ENCODE peak calls at places on chromosomes 16 and 17, in five cellular contexts. One of them, this sample, is unnamed.

GRCh38 chr16:24766057-24766456 is 36.6 kb downstream of the TNRC6A start:
- DNase-seq in H1: no peak
- DNase-seq in GM12878: no peak
- DNase-seq in HepG2: no peak
- DNase-seq in K562: no peak
- DNase-seq in this sample: no peak

GRCh38 chr17:82795615-82796014 is 43.8 kb downstream of the TBCD start:
- DNase-seq in H1: no peak
- DNase-seq in GM12878: no peak
- DNase-seq in HepG2: no peak
- DNase-seq in K562: no peak
- DNase-seq in this sample: no peak

GRCh38 chr16:10537946-10538345 is 42.5 kb downstream of the EMP2 start:
- DNase-seq in H1: no peak
- DNase-seq in GM12878: no peak
- DNase-seq in HepG2: no peak
- DNase-seq in K562: no peak
- DNase-seq in this sample: no peak

GRCh38 chr16:68408967-68409366 is 39.3 kb downstream of the SMPD3 start:
- DNase-seq in H1: peak; percentile 36
- DNase-seq in GM12878: no peak
- DNase-seq in HepG2: no peak
- DNase-seq in K562: no peak
- DNase-seq in this sample: no peak

GRCh38 chr17:19447085-19447583 is 36.1 kb downstream of the RNF112 start:
- DNase-seq in H1: no peak
- DNase-seq in GM12878: peak; percentile 20
- DNase-seq in HepG2: peak; percentile 66
- DNase-seq in K562: peak; percentile 66
- DNase-seq in this sample: peak; percentile 80

GRCh38 chr17:312476-313148 is 40.0 kb downstream of the RPH3AL start:
- DNase-seq in H1: no peak
- DNase-seq in GM12878: no peak
- DNase-seq in HepG2: no peak
- DNase-seq in K562: no peak
- DNase-seq in this sample: no peak

GRCh38 chr17:30894236-30894635 is 11.8 kb downstream of the TEFM start:
- DNase-seq in H1: no peak
- DNase-seq in GM12878: no peak
- DNase-seq in HepG2: no peak
- DNase-seq in K562: no peak
- DNase-seq in this sample: no peak

GRCh38 chr17:850828-851759 is 68.9 kb downstream of the MRM3 start:
- DNase-seq in H1: no peak
- DNase-seq in GM12878: no peak
- DNase-seq in HepG2: no peak
- DNase-seq in K562: no peak
- DNase-seq in this sample: no peak

GRCh38 chr17:77501101-77501566 is 360.4 kb downstream of the SEC14L1 start:
- DNase-seq in H1: no peak
- DNase-seq in GM12878: no peak
- DNase-seq in HepG2: peak; percentile 43
- DNase-seq in K562: peak; percentile 68
- DNase-seq in this sample: peak; percentile 55

GRCh38 chr16:85253127-85253941 is 141.1 kb upstream of the CIBAR2 start:
- DNase-seq in H1: no peak
- DNase-seq in GM12878: no peak
- DNase-seq in HepG2: peak; percentile 31
- DNase-seq in K562: peak; percentile 76
- DNase-seq in this sample: peak; percentile 85

GRCh38 chr17:3890082-3890892 is 2.6 kb downstream of the CAMKK1 start:
- DNase-seq in H1: no peak
- DNase-seq in GM12878: no peak
- DNase-seq in HepG2: no peak
- DNase-seq in K562: no peak
- DNase-seq in this sample: peak; percentile 90

GRCh38 chr17:42025191-42025579 is 5.3 kb downstream of the NKIRAS2 start:
- DNase-seq in H1: no peak
- DNase-seq in GM12878: no peak
- DNase-seq in HepG2: no peak
- DNase-seq in K562: no peak
- DNase-seq in this sample: no peak

GRCh38 chr17:45312477-45313418 is 4.1 kb downstream of the MAP3K14 start:
- DNase-seq in H1: no peak
- DNase-seq in GM12878: no peak
- DNase-seq in HepG2: no peak
- DNase-seq in K562: no peak
- DNase-seq in this sample: no peak

GRCh38 chr17:74639704-74640142 is 16.2 kb upstream of the CD300E start:
- DNase-seq in H1: no peak
- DNase-seq in GM12878: peak; percentile 42
- DNase-seq in HepG2: no peak
- DNase-seq in K562: no peak
- DNase-seq in this sample: no peak

GRCh38 chr17:48439875-48440505 is 10.0 kb upstream of the SKAP1 start:
- DNase-seq in H1: no peak
- DNase-seq in GM12878: no peak
- DNase-seq in HepG2: no peak
- DNase-seq in K562: peak; percentile 64
- DNase-seq in this sample: no peak

GRCh38 chr17:59892849-59893616 is at the start of the genes RPS6KB1 and TUBD1:
- DNase-seq in H1: peak; percentile 94
- DNase-seq in GM12878: peak; percentile 100
- DNase-seq in HepG2: peak; percentile 99
- DNase-seq in K562: peak; percentile 99
- DNase-seq in this sample: peak; percentile 100

GRCh38 chr17:44007346-44008204 is 3.2 kb downstream of the NAGS start:
- DNase-seq in H1: no peak
- DNase-seq in GM12878: no peak
- DNase-seq in HepG2: no peak
- DNase-seq in K562: no peak
- DNase-seq in this sample: no peak

GRCh38 chr16:57600048-57600835 is 28.2 kb upstream of the ADGRG1 start:
- DNase-seq in H1: peak; percentile 59
- DNase-seq in GM12878: no peak
- DNase-seq in HepG2: peak; percentile 70
- DNase-seq in K562: peak; percentile 64
- DNase-seq in this sample: peak; percentile 68

GRCh38 chr16:66091462-66091861 is 275.0 kb upstream of the CDH5 start:
- DNase-seq in H1: no peak
- DNase-seq in GM12878: no peak
- DNase-seq in HepG2: no peak
- DNase-seq in K562: no peak
- DNase-seq in this sample: no peak

GRCh38 chr16:20359997-20360396 is 7.5 kb upstream of the UMOD start:
- DNase-seq in H1: no peak
- DNase-seq in GM12878: no peak
- DNase-seq in HepG2: peak; percentile 39
- DNase-seq in K562: peak; percentile 33
- DNase-seq in this sample: no peak

GRCh38 chr17:82520041-82520910 is 744 bp downstream of the FOXK2 start:
- DNase-seq in H1: no peak
- DNase-seq in GM12878: no peak
- DNase-seq in HepG2: no peak
- DNase-seq in K562: no peak
- DNase-seq in this sample: no peak

GRCh38 chr16:85089485-85089884 is 22.8 kb downstream of the CIBAR2 start:
- DNase-seq in H1: no peak
- DNase-seq in GM12878: no peak
- DNase-seq in HepG2: no peak
- DNase-seq in K562: no peak
- DNase-seq in this sample: no peak

GRCh38 chr17:8740486-8740885 is 4.2 kb downstream of the CCDC42 start:
- DNase-seq in H1: no peak
- DNase-seq in GM12878: no peak
- DNase-seq in HepG2: no peak
- DNase-seq in K562: no peak
- DNase-seq in this sample: no peak

GRCh38 chr16:1127101-1127500 is 25.8 kb upstream of the CACNA1H start:
- DNase-seq in H1: no peak
- DNase-seq in GM12878: no peak
- DNase-seq in HepG2: no peak
- DNase-seq in K562: no peak
- DNase-seq in this sample: no peak

GRCh38 chr16:1130382-1130781 is 22.5 kb upstream of the CACNA1H start:
- DNase-seq in H1: no peak
- DNase-seq in GM12878: no peak
- DNase-seq in HepG2: no peak
- DNase-seq in K562: no peak
- DNase-seq in this sample: no peak

GRCh38 chr16:1131378-1131994 is 21.4 kb upstream of the CACNA1H start:
- DNase-seq in H1: no peak
- DNase-seq in GM12878: no peak
- DNase-seq in HepG2: no peak
- DNase-seq in K562: no peak
- DNase-seq in this sample: no peak

GRCh38 chr16:1127971-1128715 is 24.8 kb upstream of the CACNA1H start:
- DNase-seq in H1: no peak
- DNase-seq in GM12878: no peak
- DNase-seq in HepG2: no peak
- DNase-seq in K562: no peak
- DNase-seq in this sample: no peak

DNA sequence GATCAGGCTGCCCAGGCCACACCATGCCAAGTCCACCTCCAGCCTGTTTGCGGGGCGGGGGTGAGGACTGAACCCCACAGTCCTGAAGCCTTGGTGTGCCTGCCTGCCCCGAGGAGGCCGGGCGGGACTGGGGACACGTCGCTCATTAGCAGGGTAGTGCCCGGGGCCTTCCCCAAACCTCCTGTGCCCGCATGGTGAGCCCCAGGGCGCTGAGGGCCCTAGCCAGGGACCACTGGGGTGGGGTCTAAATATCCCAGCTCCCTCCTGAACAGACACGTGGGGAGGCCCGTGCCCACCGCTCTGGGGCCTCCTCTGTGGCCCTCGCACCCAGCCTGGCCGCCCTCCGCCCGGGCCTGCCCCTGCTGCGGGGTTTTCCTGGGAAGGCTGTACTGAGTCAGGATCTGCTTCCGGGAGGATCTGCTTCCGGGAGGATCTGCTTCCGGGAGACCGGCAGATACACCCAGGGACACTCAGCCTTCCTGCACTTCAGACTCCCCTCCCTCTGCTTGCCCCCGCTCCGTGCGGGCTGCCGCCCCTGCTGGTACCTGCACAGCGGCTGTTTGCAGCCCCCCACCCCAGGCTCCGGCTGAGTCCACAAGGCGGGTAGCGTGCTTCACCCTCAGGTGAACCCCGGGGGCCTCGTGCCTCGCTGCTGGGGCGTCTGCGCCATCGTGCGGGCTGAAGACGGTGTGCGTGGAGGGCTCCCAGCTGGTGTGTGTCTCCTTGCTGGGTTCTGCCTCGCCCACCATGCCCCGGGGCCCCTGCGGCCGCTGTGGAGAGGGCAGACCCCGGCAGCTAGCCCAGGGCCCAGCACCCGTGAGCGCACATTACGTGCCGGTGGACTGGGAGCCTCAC is 23.6 kb upstream of the CACNA1H start:
- DNase-seq in H1: no peak
- DNase-seq in GM12878: no peak
- DNase-seq in HepG2: no peak
- DNase-seq in K562: no peak
- DNase-seq in this sample: no peak
- TF ChIP-seq KDM1A in H1: no peak
- TF ChIP-seq KDM1A in GM12878: no peak
- TF ChIP-seq KDM1A in HepG2: no peak
- TF ChIP-seq KDM1A in K562: no peak
- TF ChIP-seq KDM1A in this sample: no peak

DNA sequence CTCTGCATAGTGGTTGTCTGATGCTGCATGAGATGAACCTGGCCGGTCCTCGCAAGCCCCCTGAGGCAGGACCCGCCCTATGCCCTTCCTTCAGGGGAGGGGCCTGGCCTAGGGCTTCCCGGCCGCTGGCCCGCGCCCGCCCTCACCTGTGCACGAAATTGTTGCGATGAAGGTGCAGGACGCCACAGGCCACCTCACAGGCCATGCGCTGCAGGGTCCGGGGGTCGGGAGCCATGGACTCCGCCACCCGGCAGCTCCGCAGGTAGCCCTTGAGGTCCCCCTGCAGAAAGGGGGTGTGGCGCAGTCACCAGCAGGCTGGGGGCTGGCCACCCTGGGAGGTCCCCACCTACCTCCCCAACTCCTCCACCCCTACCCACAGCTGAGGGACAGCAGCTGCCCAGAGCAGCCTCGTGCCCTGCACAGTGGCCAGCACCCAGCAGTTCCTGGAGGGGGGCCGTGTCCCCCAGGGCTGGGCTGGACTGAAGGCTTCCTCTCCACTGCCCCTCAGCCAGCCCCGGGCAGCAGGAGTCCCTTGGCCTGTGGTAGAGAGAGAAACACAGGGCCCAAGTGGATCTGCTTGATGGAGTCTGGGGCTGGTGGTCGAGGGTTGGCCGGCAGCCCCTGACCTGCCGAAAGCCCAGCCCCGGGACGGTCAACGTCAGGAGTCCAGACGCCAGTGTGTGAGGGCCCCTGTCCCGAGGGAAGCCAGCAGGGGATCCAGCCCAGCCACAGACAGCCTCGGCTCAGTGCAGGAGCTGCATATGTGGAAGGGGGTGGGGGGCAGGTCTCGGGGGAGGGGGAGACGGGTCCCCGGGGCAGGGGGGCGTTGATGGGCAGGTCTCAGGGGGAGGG is 38.8 kb upstream of the PVALEF start:
- DNase-seq in H1: no peak
- DNase-seq in GM12878: no peak
- DNase-seq in HepG2: no peak
- DNase-seq in K562: no peak
- DNase-seq in this sample: no peak
- TF ChIP-seq KDM1A in H1: no peak
- TF ChIP-seq KDM1A in GM12878: no peak
- TF ChIP-seq KDM1A in HepG2: no peak
- TF ChIP-seq KDM1A in K562: no peak
- TF ChIP-seq KDM1A in this sample: no peak

GRCh38 chr17:16961792-16962191 is 10.1 kb downstream of the TNFRSF13B start:
- DNase-seq in H1: no peak
- DNase-seq in GM12878: no peak
- DNase-seq in HepG2: no peak
- DNase-seq in K562: no peak
- DNase-seq in this sample: no peak

GRCh38 chr17:16968786-16969185 is 3.1 kb downstream of the TNFRSF13B start:
- DNase-seq in H1: no peak
- DNase-seq in GM12878: no peak
- DNase-seq in HepG2: no peak
- DNase-seq in K562: no peak
- DNase-seq in this sample: no peak

GRCh38 chr17:16962804-16963203 is 9.1 kb downstream of the TNFRSF13B start:
- DNase-seq in H1: no peak
- DNase-seq in GM12878: no peak
- DNase-seq in HepG2: no peak
- DNase-seq in K562: peak; percentile 6
- DNase-seq in this sample: peak; percentile 38
- TF ChIP-seq KDM1A in H1: no peak
- TF ChIP-seq KDM1A in GM12878: no peak
- TF ChIP-seq KDM1A in HepG2: no peak
- TF ChIP-seq KDM1A in K562: no peak
- TF ChIP-seq KDM1A in this sample: no peak

DNA sequence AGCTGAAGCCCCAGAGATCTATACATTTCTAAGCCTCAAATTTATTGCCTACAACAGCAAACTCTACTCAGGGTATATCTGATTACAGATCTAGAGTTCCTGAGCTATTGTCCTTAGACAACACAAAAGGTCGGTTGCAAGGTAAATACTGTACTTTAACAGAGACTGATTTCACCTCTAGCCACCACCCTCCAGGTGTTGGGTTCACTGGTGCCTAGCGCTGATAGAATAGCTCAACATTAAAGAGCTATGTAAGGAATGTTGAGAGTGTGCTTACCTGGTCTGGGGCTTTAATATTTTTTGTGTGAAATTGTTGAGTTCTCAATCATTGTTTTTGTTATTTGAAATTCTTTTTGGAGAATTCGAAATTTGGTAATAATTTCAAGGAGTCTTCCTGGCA is 277.0 kb upstream of the PSMD7 start:
- DNase-seq in H1: no peak
- DNase-seq in GM12878: no peak
- DNase-seq in HepG2: no peak
- DNase-seq in K562: no peak
- DNase-seq in this sample: no peak
- TF ChIP-seq KDM1A in H1: no peak
- TF ChIP-seq KDM1A in GM12878: no peak
- TF ChIP-seq KDM1A in HepG2: no peak
- TF ChIP-seq KDM1A in K562: no peak
- TF ChIP-seq KDM1A in this sample: no peak